ENCODE peak calls at places on chromosomes 4 and X, in six cellular contexts. N is stimulated activated CD4-positive, alpha-beta T cell treated with anti-CD3 and anti-CD28 coated beads, Interleukin-4, amount 100 ng/mL, for 24 hours; W is psoas muscle; L is NCI-H1092 treated with DMSO at 0.1 percent for 48 hours; U is GM06990; C is adrenal gland. Z is an unnamed sample.

GRCh38 chr4:165369522-165369921 is 9.3 kb upstream of the CPE start:
- DNase-seq in N (no peak), W (no peak), L (no peak), U (no peak), C (no peak), Z (no peak)

GRCh38 chrX:150361070-150361776 is 1.9 kb upstream of the MAMLD1 start:
- DNase-seq in N (peak), W (no peak), L (no peak), U (no peak), C (no peak), Z (no peak)

GRCh38 chrX:16585486-16586370 is 64.2 kb upstream of the S100G start:
- DNase-seq in N (no peak), W (no peak), L (no peak), U (no peak), C (no peak), Z (no peak)

GRCh38 chr4:12889054-12889453 is 595.1 kb downstream of the RAB28 start:
- DNase-seq in N (no peak), W (peak), L (no peak), U (no peak), C (no peak), Z (no peak)

GRCh38 chr4:19807505-19807904 is 444.2 kb upstream of the SLIT2 start:
- DNase-seq in N (no peak), W (no peak), L (no peak), U (no peak), C (no peak), Z (no peak)

GRCh38 chrX:101415180-101416130 is 7.4 kb downstream of the HNRNPH2 start:
- DNase-seq in N (peak), W (no peak), L (peak), U (peak), C (peak), Z (peak)

GRCh38 chr4:16443504-16444088 is 217.3 kb upstream of the TAPT1 start:
- DNase-seq in N (no peak), W (no peak), L (no peak), U (no peak), C (no peak), Z (peak)

GRCh38 chr4:84579410-84579791 is 3.5 kb upstream of the CDS1 start:
- DNase-seq in N (no peak), W (no peak), L (no peak), U (no peak), C (no peak), Z (no peak)

GRCh38 chr4:82864336-82865001 is 26.5 kb downstream of the SEC31A start:
- DNase-seq in N (no peak), W (no peak), L (no peak), U (no peak), C (no peak), Z (peak)

GRCh38 chr4:62909238-62909637 is 1500.0 kb downstream of the TECRL start:
- DNase-seq in N (no peak), W (no peak), L (no peak), U (no peak), C (no peak), Z (no peak)

GRCh38 chr4:35538807-35539206 is 705.5 kb downstream of the ARAP2 start:
- DNase-seq in N (no peak), W (no peak), L (no peak), U (no peak), C (no peak), Z (no peak)

GRCh38 chrX:2632533-2633504 is 58.3 kb upstream of the CD99 start:
- DNase-seq in N (no peak), W (no peak), L (no peak), U (no peak), C (no peak), Z (no peak)

GRCh38 chr4:138182838-138183426 is 59.2 kb downstream of the SLC7A11 start:
- DNase-seq in N (no peak), W (no peak), L (peak), U (no peak), C (no peak), Z (no peak)

GRCh38 chr4:138542191-138542771 is 300.1 kb upstream of the SLC7A11 start:
- DNase-seq in N (no peak), W (no peak), L (no peak), U (no peak), C (no peak), Z (no peak)

GRCh38 chrX:17635231-17635630 is 102.1 kb upstream of the SCML1 start:
- DNase-seq in N (no peak), W (no peak), L (peak), U (no peak), C (no peak), Z (no peak)

GRCh38 chrX:22081475-22082092 is 49.5 kb downstream of the PHEX start:
- DNase-seq in N (peak), W (peak), L (no peak), U (no peak), C (peak), Z (peak)

GRCh38 chr4:124903995-124904722 is 191.6 kb upstream of the ANKRD50 start:
- DNase-seq in N (no peak), W (peak), L (peak), U (no peak), C (no peak), Z (no peak)

GRCh38 chr4:8928074-8928473 is 56.4 kb upstream of the HMX1 start:
- DNase-seq in N (no peak), W (no peak), L (no peak), U (no peak), C (no peak), Z (no peak)

Z was measured in CD4-positive, CD25-positive, alpha-beta regulatory T cell.